ENCODE peak calls at places on chromosomes 16 and 17, in five cellular contexts. Y, A, X, N and M are unnamed samples.

GRCh38 chr16:89507834-89508590 is at the start of gene SPG7:
- DNase-seq in Y (peak), A (peak), X (peak), N (peak), M (peak)

GRCh38 chr17:48012151-48012520 is 25.5 kb downstream of the COPZ2 start:
- DNase-seq in Y (peak), A (peak), X (peak), N (no peak), M (peak)

GRCh38 chr17:3030096-3030495 is 33.3 kb downstream of the OR1D5 start:
- DNase-seq in Y (no peak), A (no peak), X (no peak), N (peak), M (peak)

GRCh38 chr16:71467810-71468209 is 5.8 kb upstream of the ZNF23 start:
- DNase-seq in Y (peak), A (no peak), X (no peak), N (no peak), M (no peak)

GRCh38 chr16:68093816-68094613 is 8.8 kb downstream of the NFATC3 start:
- DNase-seq in Y (no peak), A (no peak), X (no peak), N (no peak), M (no peak)

GRCh38 chr16:24253192-24253591 is 2.9 kb upstream of the CACNG3 start:
- DNase-seq in Y (peak), A (peak), X (peak), N (no peak), M (no peak)

GRCh38 chr17:798246-798645 is 16.1 kb downstream of the MRM3 start:
- DNase-seq in Y (no peak), A (no peak), X (peak), N (no peak), M (peak)

GRCh38 chr16:86063696-86064405 is 164.9 kb downstream of the IRF8 start:
- DNase-seq in Y (no peak), A (no peak), X (no peak), N (no peak), M (peak)

GRCh38 chr17:48589831-48590602 is at the start of gene HOXB3:
- DNase-seq in Y (no peak), A (no peak), X (no peak), N (no peak), M (no peak)

GRCh38 chr17:55294042-55294751 is 29.4 kb downstream of the HLF start:
- DNase-seq in Y (no peak), A (no peak), X (no peak), N (no peak), M (no peak)

GRCh38 chr17:49717371-49717841 is 9.6 kb upstream of the SLC35B1 start:
- DNase-seq in Y (no peak), A (no peak), X (no peak), N (no peak), M (no peak)

GRCh38 chr16:4404967-4405696 is 11.3 kb downstream of the CORO7 start:
- DNase-seq in Y (no peak), A (no peak), X (no peak), N (no peak), M (peak)

GRCh38 chr16:84414789-84415326 is 46.5 kb downstream of the ATP2C2 start:
- DNase-seq in Y (no peak), A (no peak), X (no peak), N (no peak), M (peak)

GRCh38 chr16:26645629-26646028 is 421.1 kb upstream of the C16orf82 start:
- DNase-seq in Y (peak), A (peak), X (no peak), N (no peak), M (no peak)

GRCh38 chr17:2939714-2940351 is 123.6 kb downstream of the OR1D5 start:
- DNase-seq in Y (no peak), A (no peak), X (no peak), N (no peak), M (no peak)

GRCh38 chr17:77528516-77529327 is 388.0 kb downstream of the SEC14L1 start:
- DNase-seq in Y (peak), A (peak), X (peak), N (peak), M (peak)

GRCh38 chr17:70752966-70753467 is 583.7 kb downstream of the KCNJ2 start:
- DNase-seq in Y (no peak), A (no peak), X (no peak), N (no peak), M (no peak)

GRCh38 chr16:31333686-31334649 is 21.0 kb upstream of the ITGAX start:
- DNase-seq in Y (no peak), A (no peak), X (peak), N (no peak), M (no peak)

GRCh38 chr16:75264999-75265910 is 13.8 kb upstream of the BCAR1 start:
- DNase-seq in Y (peak), A (peak), X (no peak), N (peak), M (no peak)

GRCh38 chr16:66562409-66562808 is 3.8 kb upstream of the CMTM1 start:
- DNase-seq in Y (no peak), A (no peak), X (no peak), N (no peak), M (no peak)

GRCh38 chr16:19636436-19637267 is 81.1 kb downstream of the VPS35L start:
- DNase-seq in Y (no peak), A (no peak), X (no peak), N (no peak), M (no peak)

GRCh38 chr16:351804-352520 is 561 bp downstream of the AXIN1 start:
- DNase-seq in Y (no peak), A (no peak), X (no peak), N (no peak), M (peak)

GRCh38 chr16:54928421-54929089 is 2.1 kb upstream of the IRX5 start:
- DNase-seq in Y (peak), A (peak), X (peak), N (peak), M (peak)

GRCh38 chr16:66359811-66360608 is 6.5 kb upstream of the CDH5 start:
- DNase-seq in Y (peak), A (no peak), X (peak), N (no peak), M (no peak)

GRCh38 chr17:66915792-66916191 is 48.7 kb upstream of the CACNG4 start:
- DNase-seq in Y (no peak), A (no peak), X (no peak), N (no peak), M (peak)

GRCh38 chr16:72664122-72664479 is 383.8 kb downstream of the ZFHX3 start:
- DNase-seq in Y (no peak), A (no peak), X (no peak), N (no peak), M (no peak)

GRCh38 chr17:13735444-13735843 is 133.7 kb upstream of the HS3ST3A1 start:
- DNase-seq in Y (no peak), A (no peak), X (no peak), N (no peak), M (no peak)

GRCh38 chr17:75459590-75460267 is 3.3 kb downstream of the TMEM94 start:
- DNase-seq in Y (no peak), A (no peak), X (no peak), N (no peak), M (no peak)

GRCh38 chr16:23679274-23679985 is 741 bp downstream of the PLK1 start:
- DNase-seq in Y (no peak), A (no peak), X (peak), N (no peak), M (peak)